ENCODE peak calls at places on chromosomes 11 and 22, in six cellular contexts. V, B, Y, J, Z and H are unnamed samples.
A peak's percentile ranks its signal among the peaks of the same experiment; 100 is the strongest.

GRCh38 chr11:2139691-2140337 is 625 bp upstream of the IGF2 start:
- DNase-seq in V (no peak), B (peak; percentile 73), Y (peak; percentile 50), J (no peak), Z (no peak), H (no peak)

GRCh38 chr11:204587-205109 is 2.6 kb downstream of the BET1L start:
- DNase-seq in V (no peak), B (peak; percentile 21), Y (no peak), J (no peak), Z (no peak), H (peak; percentile 12)

GRCh38 chr11:71188073-71188472 is 64.3 kb downstream of the SHANK2 start:
- DNase-seq in V (no peak), B (no peak), Y (no peak), J (no peak), Z (no peak), H (no peak)

GRCh38 chr11:2120359-2121100 is 18.7 kb downstream of the IGF2 start:
- DNase-seq in V (no peak), B (no peak), Y (peak; percentile 31), J (no peak), Z (no peak), H (no peak)

GRCh38 chr11:79440451-79441158 is at the start of gene TENM4:
- DNase-seq in V (no peak), B (peak; percentile 85), Y (peak; percentile 76), J (peak; percentile 65), Z (peak; percentile 44), H (peak; percentile 73)

GRCh38 chr11:111598546-111598945 is 3.7 kb upstream of the SIK2 start:
- DNase-seq in V (no peak), B (no peak), Y (no peak), J (no peak), Z (peak; percentile 38), H (peak; percentile 61)

GRCh38 chr11:128859563-128860441 is 7.3 kb downstream of the KCNJ1 start:
- DNase-seq in V (peak; percentile 85), B (peak; percentile 96), Y (peak; percentile 64), J (peak; percentile 61), Z (peak; percentile 90), H (peak; percentile 26)

GRCh38 chr11:116176484-116177005 is 596.2 kb downstream of the BUD13 start:
- DNase-seq in V (no peak), B (peak; percentile 51), Y (no peak), J (no peak), Z (no peak), H (no peak)

GRCh38 chr11:7651700-7652099 is 21.6 kb downstream of the CYB5R2 start:
- DNase-seq in V (no peak), B (peak; percentile 32), Y (peak; percentile 54), J (no peak), Z (no peak), H (no peak)

GRCh38 chr11:86594746-86595145 is 77.7 kb downstream of the ME3 start:
- DNase-seq in V (no peak), B (no peak), Y (no peak), J (no peak), Z (no peak), H (no peak)

GRCh38 chr22:17855891-17856290 is 81.6 kb upstream of the BID start:
- DNase-seq in V (no peak), B (no peak), Y (no peak), J (no peak), Z (no peak), H (no peak)
- H3K27ac ChIP-seq in V (no peak overlapping the region), B (no peak overlapping the region), Y (no peak overlapping the region), J (peak overlapping the region; percentile 56), Z (no peak overlapping the region), H (peak overlapping the region; percentile 94)

GRCh38 chr22:39318507-39319283 is 728 bp downstream of the RPL3 start:
- DNase-seq in V (no peak), B (no peak), Y (peak; percentile 63), J (no peak), Z (no peak), H (no peak)

GRCh38 chr22:39315389-39315788 is 4.0 kb downstream of the RPL3 start:
- DNase-seq in V (no peak), B (no peak), Y (no peak), J (no peak), Z (no peak), H (no peak)

GRCh38 chr22:39317756-39318506 is 1.5 kb downstream of the RPL3 start:
- DNase-seq in V (no peak), B (no peak), Y (no peak), J (no peak), Z (no peak), H (no peak)

GRCh38 chr22:39316440-39317083 is 2.9 kb downstream of the RPL3 start:
- DNase-seq in V (peak; percentile 82), B (peak; percentile 92), Y (peak; percentile 86), J (peak; percentile 77), Z (peak; percentile 89), H (peak; percentile 75)

GRCh38 chr22:39317084-39317755 is 2.2 kb downstream of the RPL3 start:
- DNase-seq in V (no peak), B (peak; percentile 58), Y (no peak), J (no peak), Z (no peak), H (no peak)
- H3K36me3 ChIP-seq in V (peaks cover 39% of the 10 kb centered on the region), B (peaks cover 68% of the 10 kb centered on the region), Y (peaks cover 64% of the 10 kb centered on the region), J (peaks cover 2% of the 10 kb centered on the region), Z (peaks cover 35% of the 10 kb centered on the region), H (no peaks in the 10 kb centered on the region)

GRCh38 chr22:49620003-49620556 is 207.6 kb downstream of the BRD1 start:
- DNase-seq in V (no peak), B (no peak), Y (no peak), J (no peak), Z (no peak), H (no peak)

GRCh38 chr22:49617866-49618688 is 209.6 kb downstream of the BRD1 start:
- DNase-seq in V (no peak), B (no peak), Y (peak; percentile 22), J (no peak), Z (no peak), H (no peak)

GRCh38 chr22:49619301-49619700 is 208.4 kb downstream of the BRD1 start:
- DNase-seq in V (no peak), B (no peak), Y (no peak), J (no peak), Z (no peak), H (no peak)

GRCh38 chr22:49617264-49617663 is 210.4 kb downstream of the BRD1 start:
- DNase-seq in V (no peak), B (no peak), Y (no peak), J (no peak), Z (no peak), H (no peak)

GRCh38 chr22:49618689-49618953 is 209.1 kb downstream of the BRD1 start:
- DNase-seq in V (no peak), B (no peak), Y (no peak), J (no peak), Z (no peak), H (no peak)
- H3K27me3 ChIP-seq in V (no peaks in the 10 kb centered on the region), B (no peaks in the 10 kb centered on the region), Y (peaks cover 4% of the 10 kb centered on the region), J (no peaks in the 10 kb centered on the region), Z (no peaks in the 10 kb centered on the region), H (no peaks in the 10 kb centered on the region)

GRCh38 chr11:67278939-67279588 is 10.0 kb upstream of the ANKRD13D start:
- DNase-seq in V (no peak), B (no peak), Y (peak; percentile 51), J (peak; percentile 17), Z (no peak), H (no peak)
- H3K27ac ChIP-seq in V (no peak overlapping the region), B (no peak overlapping the region), Y (no peak overlapping the region), J (peak overlapping the region; percentile 92), Z (no peak overlapping the region), H (no peak overlapping the region)

GRCh38 chr11:94183251-94183885 is 54.7 kb downstream of the PANX1 start:
- DNase-seq in V (no peak), B (no peak), Y (no peak), J (no peak), Z (no peak), H (no peak)

GRCh38 chr11:94185387-94186084 is 56.9 kb downstream of the PANX1 start:
- DNase-seq in V (peak; percentile 38), B (no peak), Y (no peak), J (no peak), Z (peak; percentile 24), H (no peak)

GRCh38 chr11:94184362-94184761 is 55.7 kb downstream of the PANX1 start:
- DNase-seq in V (no peak), B (no peak), Y (no peak), J (no peak), Z (no peak), H (no peak)

GRCh38 chr11:94184861-94185260 is 56.2 kb downstream of the PANX1 start:
- DNase-seq in V (no peak), B (no peak), Y (no peak), J (no peak), Z (no peak), H (no peak)

GRCh38 chr11:94183886-94184264 is 55.2 kb downstream of the PANX1 start:
- DNase-seq in V (peak; percentile 71), B (peak; percentile 96), Y (no peak), J (peak; percentile 46), Z (peak; percentile 80), H (peak; percentile 51)
- H3K36me3 ChIP-seq in V (no peaks in the 10 kb centered on the region), B (peaks cover 46% of the 10 kb centered on the region), Y (peaks cover 9% of the 10 kb centered on the region), J (no peaks in the 10 kb centered on the region), Z (no peaks in the 10 kb centered on the region), H (no peaks in the 10 kb centered on the region)

GRCh38 chr11:23688835-23689234 is 808.0 kb upstream of the LUZP2 start:
- DNase-seq in V (no peak), B (no peak), Y (no peak), J (no peak), Z (no peak), H (no peak)
- H3K27me3 ChIP-seq in V (peaks cover 3% of the 10 kb centered on the region), B (no peaks in the 10 kb centered on the region), Y (no peaks in the 10 kb centered on the region), J (no peaks in the 10 kb centered on the region), Z (no peaks in the 10 kb centered on the region), H (no peaks in the 10 kb centered on the region)

DNA sequence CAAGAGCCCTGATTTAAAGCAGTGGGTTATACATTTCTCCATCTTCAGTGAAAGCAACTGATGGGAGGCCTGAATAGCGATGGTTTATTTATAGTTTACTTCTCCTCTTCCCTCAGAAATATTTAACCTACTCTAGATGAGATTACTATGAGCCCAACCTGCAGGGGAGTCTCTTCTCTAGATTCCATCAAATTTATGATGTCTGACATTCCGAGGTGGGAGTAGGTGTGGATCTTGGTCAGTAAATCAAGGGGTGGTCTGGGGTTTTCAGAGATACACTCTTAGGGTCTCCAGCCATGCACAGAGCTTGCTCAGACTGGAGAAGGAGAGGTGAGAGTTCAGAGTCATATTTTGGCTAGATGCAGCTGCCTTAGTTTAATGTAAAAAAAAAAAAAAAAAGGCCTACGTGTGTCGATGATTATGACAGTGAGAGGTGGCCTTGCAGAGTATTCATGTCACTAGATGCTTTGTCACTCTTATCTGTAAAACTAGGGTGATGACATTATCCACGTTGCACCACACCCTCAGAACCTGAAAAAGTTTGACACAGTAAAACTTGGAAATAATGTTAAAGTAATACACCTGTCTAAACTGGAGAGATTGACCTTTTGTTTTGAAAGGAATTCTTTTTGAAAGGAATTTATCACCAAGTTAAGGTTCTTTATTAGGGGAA is 81.2 kb downstream of the EXT2 start:
- DNase-seq in V (no peak), B (no peak), Y (no peak), J (no peak), Z (no peak), H (no peak)
- H3K27ac ChIP-seq in V (no peak overlapping the region), B (no peak overlapping the region), Y (no peak overlapping the region), J (no peak overlapping the region), Z (no peak overlapping the region), H (no peak overlapping the region)

GRCh38 chr22:19464975-19465374 is 14.0 kb downstream of the UFD1 start:
- DNase-seq in V (no peak), B (no peak), Y (no peak), J (no peak), Z (no peak), H (no peak)
- H3K36me3 ChIP-seq in V (peaks cover 22% of the 10 kb centered on the region), B (peaks cover 97% of the 10 kb centered on the region), Y (peaks cover 100% of the 10 kb centered on the region), J (peaks cover 2% of the 10 kb centered on the region), Z (no peaks in the 10 kb centered on the region), H (no peaks in the 10 kb centered on the region)

GRCh38 chr11:69760319-69760718 is 14.8 kb downstream of the FGF4 start:
- DNase-seq in V (no peak), B (no peak), Y (no peak), J (no peak), Z (no peak), H (no peak)
- H3K27me3 ChIP-seq in V (no peaks in the 10 kb centered on the region), B (no peaks in the 10 kb centered on the region), Y (peaks cover 10% of the 10 kb centered on the region), J (peaks cover 4% of the 10 kb centered on the region), Z (no peaks in the 10 kb centered on the region), H (no peaks in the 10 kb centered on the region)